ENCODE peak calls at places on chromosomes 3 and 15, in four cellular contexts. T is GM12878, Q is K562, I is HepG2. X is an unnamed sample.

GRCh38 chr15:30885814-30886213 is 17.9 kb upstream of the FAN1 start:
- DNase-seq in I (peak; percentile 3), T (no peak), Q (no peak), X (no peak)

GRCh38 chr3:127089487-127090145 is 103.3 kb upstream of the PRR23E start:
- DNase-seq in I (no peak), Q (no peak), T (no peak), X (no peak)

GRCh38 chr3:32375596-32375930 is 16.1 kb upstream of the CMTM7 start:
- DNase-seq in I (no peak), T (no peak), Q (no peak), X (no peak)

GRCh38 chr15:43948691-43949325 is 122.0 kb downstream of the WDR76 start:
- DNase-seq in T (peak; percentile 87), Q (no peak), I (no peak), X (no peak)

GRCh38 chr15:67146214-67146613 is 80.8 kb downstream of the SMAD3 start:
- DNase-seq in I (peak; percentile 68), T (no peak), Q (no peak), X (no peak)

GRCh38 chr15:80703965-80704364 is 8.9 kb downstream of the ABHD17C start:
- DNase-seq in T (no peak), I (no peak), Q (no peak), X (no peak)

GRCh38 chr15:91853968-91854943 is 748 bp downstream of the SLCO3A1 start:
- DNase-seq in T (no peak), Q (no peak), I (no peak), X (peak; percentile 45)

GRCh38 chr3:45771831-45772230 is 24.5 kb downstream of the SLC6A20 start:
- DNase-seq in I (no peak), Q (no peak), T (no peak), X (no peak)

GRCh38 chr3:29441422-29441821 is 160.6 kb downstream of the RBMS3 start:
- DNase-seq in Q (no peak), I (no peak), T (no peak), X (no peak)

GRCh38 chr15:96764946-96765345 is 434.4 kb downstream of the NR2F2 start:
- DNase-seq in Q (no peak), I (no peak), T (no peak), X (no peak)

GRCh38 chr3:105402287-105402801 is 35.6 kb downstream of the ALCAM start:
- DNase-seq in I (no peak), Q (no peak), T (no peak), X (peak; percentile 38)

GRCh38 chr3:42229942-42230688 is 35.9 kb downstream of the CCK start:
- DNase-seq in T (no peak), Q (peak; percentile 41), I (peak; percentile 50), X (peak; percentile 57)

GRCh38 chr15:96503276-96503675 is 172.8 kb downstream of the NR2F2 start:
- DNase-seq in T (no peak), I (no peak), Q (no peak), X (no peak)

GRCh38 chr3:28699283-28699682 is 350.7 kb upstream of the AZI2 start:
- DNase-seq in I (no peak), T (no peak), Q (no peak), X (no peak)

GRCh38 chr3:82790307-82791097 is 1029.1 kb upstream of the GBE1 start:
- DNase-seq in T (no peak), Q (no peak), I (no peak), X (no peak)

GRCh38 chr3:37139567-37140052 is 34.8 kb downstream of the LRRFIP2 start:
- DNase-seq in I (peak; percentile 37), Q (no peak), T (no peak), X (no peak)

GRCh38 chr15:34855397-34855796 is 60.0 kb upstream of the ACTC1 start:
- DNase-seq in I (no peak), Q (no peak), T (no peak), X (peak; percentile 38)

GRCh38 chr3:190436356-190436755 is 13.3 kb downstream of the TMEM207 start:
- DNase-seq in T (no peak), Q (no peak), I (no peak), X (no peak)

GRCh38 chr3:10373686-10374261 is 52.9 kb upstream of the SEC13 start:
- DNase-seq in I (no peak), T (no peak), Q (no peak), X (no peak)

GRCh38 chr15:32119694-32120330 is 89.5 kb downstream of the CHRNA7 start:
- DNase-seq in T (no peak), Q (no peak), I (no peak), X (no peak)

GRCh38 chr3:38637906-38638305 is 11.6 kb downstream of the SCN5A start:
- DNase-seq in T (no peak), I (no peak), Q (no peak), X (no peak)

GRCh38 chr3:127052121-127052561 is 69.2 kb downstream of the PLXNA1 start:
- DNase-seq in Q (no peak), I (no peak), T (no peak), X (no peak)

GRCh38 chr3:49020335-49021212 is 1.3 kb upstream of the NDUFAF3 start:
- DNase-seq in Q (peak; percentile 38), T (no peak), I (no peak), X (no peak)

DNA sequence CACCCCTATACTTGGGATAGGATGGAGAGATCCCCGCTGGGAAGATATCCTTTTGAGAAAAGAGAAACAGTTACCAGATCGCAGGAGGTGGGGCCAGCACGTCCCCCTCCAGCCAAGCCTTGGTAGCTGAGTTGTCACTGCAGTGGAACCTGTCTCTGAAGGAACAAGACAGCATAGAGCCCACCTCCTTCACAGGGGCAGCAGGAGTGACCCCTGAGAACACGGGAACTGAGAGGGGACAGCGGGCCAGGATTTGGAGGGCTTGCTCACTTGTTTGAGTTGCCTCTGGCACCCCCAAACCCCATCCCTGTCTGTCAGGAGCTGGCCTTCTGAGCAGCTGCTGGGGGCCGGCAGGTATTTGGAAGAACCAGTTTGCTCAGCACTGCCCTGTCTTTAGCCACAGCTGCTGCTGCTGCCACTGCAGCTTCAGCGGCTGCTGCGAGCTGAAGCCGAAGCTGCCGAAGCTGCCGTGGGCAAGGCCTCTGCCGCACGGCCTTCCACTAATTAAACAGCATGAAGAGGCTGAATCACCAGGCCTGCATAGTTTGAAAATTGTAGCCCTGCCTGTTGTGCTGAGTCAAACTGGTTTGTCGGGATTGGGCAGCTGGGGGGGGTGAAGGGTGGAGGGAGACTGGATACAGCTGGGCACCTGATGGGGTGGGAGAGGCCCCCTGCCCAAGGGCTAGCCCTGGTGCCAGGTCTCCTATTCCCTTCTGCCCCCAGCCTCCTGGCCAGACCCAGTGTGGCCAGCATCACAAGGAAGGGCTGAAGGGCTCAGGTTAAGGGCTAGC is 4.0 kb downstream of the EPHB3 start:
- DNase-seq in T (no peak), I (no peak), Q (no peak), X (no peak)
- H3K4me2 ChIP-seq in T (no peak overlapping the region), I (no peak overlapping the region), Q (no peak overlapping the region), X (no peak overlapping the region)

GRCh38 chr15:95457520-95457919 is 873.0 kb upstream of the NR2F2 start:
- DNase-seq in I (no peak), T (no peak), Q (no peak), X (no peak)
- TF ChIP-seq ESRRA in I (no peak), T (no peak), Q (no peak), X (no peak)

GRCh38 chr15:57031605-57032004 is 113.2 kb downstream of the TCF12 start:
- DNase-seq in I (no peak), Q (peak; percentile 17), T (no peak), X (peak; percentile 49)
- H3K4me2 ChIP-seq in I (no peak overlapping the region), Q (no peak overlapping the region), T (no peak overlapping the region), X (no peak overlapping the region)

DNA sequence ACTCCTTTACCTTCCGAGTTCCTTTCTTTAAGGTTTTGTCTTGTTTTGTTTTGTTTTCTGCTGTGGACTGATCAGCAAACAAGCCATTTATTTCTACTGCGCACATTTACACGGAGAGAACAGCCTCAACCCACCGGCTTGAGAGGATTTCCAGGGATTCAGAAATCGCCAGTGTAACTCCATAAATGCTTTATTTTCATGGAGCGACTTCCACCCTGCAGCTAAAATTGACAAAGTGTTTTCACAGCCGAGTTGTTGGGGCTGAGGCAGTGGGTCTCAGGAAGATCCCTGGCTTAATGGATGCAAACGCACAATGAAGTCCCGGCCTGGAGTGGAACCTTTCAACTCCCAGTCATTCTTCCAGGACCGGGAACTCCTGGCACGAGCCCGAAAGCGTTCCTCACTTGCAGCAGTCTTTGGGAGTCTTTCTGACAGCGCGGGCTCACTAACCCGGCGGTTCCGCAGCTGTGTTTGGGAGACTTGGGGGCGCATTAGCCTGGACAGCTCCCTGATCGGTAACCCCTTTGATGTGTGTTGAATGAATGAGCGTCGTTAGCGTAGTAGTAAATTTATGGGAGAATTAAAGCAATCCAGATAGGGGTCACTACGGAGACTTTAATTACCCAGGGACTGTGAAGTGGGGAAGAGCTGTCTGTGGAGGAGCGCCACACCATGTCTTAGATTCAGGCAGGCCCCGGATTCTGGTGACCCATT is 785 bp upstream of the MYRIP start:
- DNase-seq in T (no peak), Q (no peak), I (peak; percentile 5), X (no peak)
- TF ChIP-seq ESRRA in T (no peak), Q (no peak), I (no peak), X (no peak)

DNA sequence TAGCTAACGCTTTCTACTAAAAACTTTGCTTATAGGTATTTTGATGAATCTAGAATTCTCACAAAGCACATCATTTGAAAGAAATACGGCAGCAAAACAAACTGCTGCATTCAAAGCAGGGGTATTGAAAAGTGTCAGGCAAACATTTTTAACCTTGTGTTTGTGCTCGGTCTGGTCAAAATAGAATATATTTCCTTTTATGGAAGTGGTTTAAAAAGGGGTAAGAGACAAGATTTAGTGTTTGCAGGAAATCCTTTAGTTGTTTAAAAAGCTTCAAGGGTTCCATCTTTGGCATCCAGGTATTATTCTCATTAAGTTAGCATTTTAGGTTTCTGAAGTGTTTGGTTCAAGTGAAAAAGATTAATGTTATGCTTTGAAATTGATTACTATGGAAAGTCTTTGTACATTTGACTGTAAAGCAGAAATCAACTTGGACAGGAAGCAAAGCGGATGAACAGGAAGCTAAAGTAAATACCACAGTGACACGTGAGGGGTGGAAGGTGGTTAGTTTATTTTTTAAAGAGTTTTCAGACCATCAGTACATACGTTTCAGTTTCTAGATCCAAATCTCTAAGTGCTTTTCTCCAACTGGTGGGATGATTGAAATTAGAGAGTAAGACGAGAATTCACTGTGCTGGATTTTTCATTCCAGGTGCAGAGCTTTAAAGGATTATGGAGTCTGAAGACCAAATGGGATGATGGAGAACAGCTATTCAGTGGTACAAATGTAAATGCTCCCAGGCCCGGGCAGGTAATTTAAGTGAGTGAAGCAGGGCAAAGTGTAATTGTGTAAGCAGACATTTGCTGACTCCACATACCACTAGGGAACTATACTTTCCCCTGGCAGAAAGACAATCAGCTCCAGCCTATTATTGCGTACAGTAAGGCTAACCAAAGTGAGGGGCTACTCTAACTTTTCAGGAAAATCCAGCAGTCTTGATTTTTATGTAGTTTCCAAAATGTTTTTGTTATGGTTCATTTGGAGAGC is 341.8 kb upstream of the TBL1XR1 start:
- DNase-seq in I (peak; percentile 16), Q (no peak), T (peak; percentile 26), X (no peak)
- H3K4me2 ChIP-seq in I (peak overlapping the region; percentile 59), Q (no peak overlapping the region), T (peak overlapping the region; percentile 65), X (no peak overlapping the region)

DNA sequence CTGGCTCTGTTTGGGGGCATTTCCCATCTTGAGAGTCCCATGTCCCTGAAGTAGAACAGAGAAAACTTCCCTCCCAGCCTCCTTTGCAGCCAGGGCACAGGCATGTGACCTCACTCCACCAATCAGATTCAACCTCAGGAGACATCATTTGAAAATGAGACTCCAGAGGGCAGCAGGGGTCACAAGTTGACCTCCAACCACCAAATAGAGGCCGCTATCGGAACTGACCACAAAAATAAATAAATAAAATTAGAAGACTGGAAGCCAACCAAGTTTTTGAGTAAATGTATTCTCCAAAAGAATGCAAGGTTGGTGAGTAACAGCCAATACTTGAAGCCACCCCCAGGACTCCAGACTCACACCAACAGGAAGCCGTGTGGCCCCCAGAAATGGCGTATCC is 106.5 kb downstream of the CHSY1 start:
- DNase-seq in I (peak; percentile 28), T (no peak), Q (peak; percentile 86), X (no peak)
- TF ChIP-seq ESRRA in I (no peak), T (no peak), Q (peak; percentile 70), X (no peak)